ENCODE peak calls at places on chromosomes 2 and 18, in four cellular contexts. One of them, this sample, is unnamed. For H4K20me1, the result is how much of the 10 kb centered on the place peaks cover.

GRCh38 chr2:60549250-60550150 is 4.0 kb downstream of the BCL11A start:
- DNase-seq in endothelial cell of umbilical vein: peak
- DNase-seq in GM12878: no peak
- DNase-seq in K562: no peak
- DNase-seq in this sample: no peak

GRCh38 chr2:71882949-71883472 is 264.7 kb downstream of the CYP26B1 start:
- DNase-seq in K562: peak
- DNase-seq in GM12878: no peak
- DNase-seq in endothelial cell of umbilical vein: peak
- DNase-seq in this sample: peak

GRCh38 chr2:193520709-193521458 is 1326.2 kb upstream of the TMEFF2 start:
- DNase-seq in K562: no peak
- DNase-seq in GM12878: no peak
- DNase-seq in endothelial cell of umbilical vein: no peak
- DNase-seq in this sample: no peak

GRCh38 chr2:112588611-112589045 is 4.2 kb downstream of the CHCHD5 start:
- DNase-seq in K562: no peak
- DNase-seq in endothelial cell of umbilical vein: no peak
- DNase-seq in GM12878: no peak
- DNase-seq in this sample: no peak

GRCh38 chr18:68244786-68245185 is 470.1 kb downstream of the TMX3 start:
- DNase-seq in GM12878: no peak
- DNase-seq in endothelial cell of umbilical vein: no peak
- DNase-seq in K562: no peak
- DNase-seq in this sample: no peak

GRCh38 chr2:20623741-20624155 is 27.1 kb downstream of the HS1BP3 start:
- DNase-seq in K562: no peak
- DNase-seq in GM12878: no peak
- DNase-seq in endothelial cell of umbilical vein: no peak
- DNase-seq in this sample: no peak

GRCh38 chr2:47225061-47225783 is 70.1 kb upstream of the STPG4 start:
- DNase-seq in GM12878: no peak
- DNase-seq in endothelial cell of umbilical vein: peak
- DNase-seq in K562: peak
- DNase-seq in this sample: peak

GRCh38 chr2:96916156-96917007 is 46.5 kb upstream of the SEMA4C start:
- DNase-seq in K562: no peak
- DNase-seq in endothelial cell of umbilical vein: no peak
- DNase-seq in GM12878: no peak
- DNase-seq in this sample: no peak

GRCh38 chr18:58288922-58289797 is 245.1 kb downstream of the NEDD4L start:
- DNase-seq in GM12878: no peak
- DNase-seq in endothelial cell of umbilical vein: peak
- DNase-seq in K562: no peak
- DNase-seq in this sample: no peak

GRCh38 chr18:13376298-13376840 is 157.8 kb downstream of the LDLRAD4 start:
- DNase-seq in K562: no peak
- DNase-seq in GM12878: no peak
- DNase-seq in endothelial cell of umbilical vein: no peak
- DNase-seq in this sample: no peak

GRCh38 chr2:190404487-190404886 is 3.7 kb upstream of the MFSD6 start:
- DNase-seq in endothelial cell of umbilical vein: no peak
- DNase-seq in GM12878: no peak
- DNase-seq in K562: peak
- DNase-seq in this sample: no peak

GRCh38 chr2:98806266-98806697 is 75.3 kb upstream of the MGAT4A start:
- DNase-seq in GM12878: no peak
- DNase-seq in endothelial cell of umbilical vein: peak
- DNase-seq in K562: no peak
- DNase-seq in this sample: no peak

GRCh38 chr2:120108049-120108448 is 95.2 kb downstream of the EPB41L5 start:
- DNase-seq in GM12878: no peak
- DNase-seq in K562: no peak
- DNase-seq in endothelial cell of umbilical vein: peak
- DNase-seq in this sample: no peak

GRCh38 chr18:48567388-48567787 is 28.6 kb downstream of the CTIF start:
- DNase-seq in K562: no peak
- DNase-seq in GM12878: no peak
- DNase-seq in endothelial cell of umbilical vein: no peak
- DNase-seq in this sample: no peak

GRCh38 chr2:165277295-165277694 is 38.1 kb downstream of the SCN2A start:
- DNase-seq in K562: no peak
- DNase-seq in endothelial cell of umbilical vein: no peak
- DNase-seq in GM12878: no peak
- DNase-seq in this sample: no peak

GRCh38 chr2:42848270-42848669 is 55.9 kb upstream of the HAAO start:
- DNase-seq in endothelial cell of umbilical vein: no peak
- DNase-seq in K562: no peak
- DNase-seq in GM12878: no peak
- DNase-seq in this sample: no peak

GRCh38 chr18:3972291-3972985 is 482.7 kb downstream of the DLGAP1 start:
- DNase-seq in K562: no peak
- DNase-seq in GM12878: no peak
- DNase-seq in endothelial cell of umbilical vein: no peak
- DNase-seq in this sample: no peak

GRCh38 chr2:85134255-85135065 is 1.3 kb downstream of the TCF7L1 start:
- DNase-seq in K562: no peak
- DNase-seq in endothelial cell of umbilical vein: peak
- DNase-seq in GM12878: no peak
- DNase-seq in this sample: no peak

GRCh38 chr18:45753251-45753650 is 29.3 kb downstream of the SLC14A1 start:
- DNase-seq in endothelial cell of umbilical vein: no peak
- DNase-seq in K562: no peak
- DNase-seq in GM12878: no peak
- DNase-seq in this sample: no peak

GRCh38 chr2:179268277-179268935 is 3.8 kb upstream of the SESTD1 start:
- DNase-seq in K562: no peak
- DNase-seq in endothelial cell of umbilical vein: peak
- DNase-seq in GM12878: no peak
- DNase-seq in this sample: peak

GRCh38 chr2:41905597-41906324 is 142.1 kb upstream of the PKDCC start:
- DNase-seq in GM12878: no peak
- DNase-seq in K562: no peak
- DNase-seq in endothelial cell of umbilical vein: no peak
- DNase-seq in this sample: no peak

DNA sequence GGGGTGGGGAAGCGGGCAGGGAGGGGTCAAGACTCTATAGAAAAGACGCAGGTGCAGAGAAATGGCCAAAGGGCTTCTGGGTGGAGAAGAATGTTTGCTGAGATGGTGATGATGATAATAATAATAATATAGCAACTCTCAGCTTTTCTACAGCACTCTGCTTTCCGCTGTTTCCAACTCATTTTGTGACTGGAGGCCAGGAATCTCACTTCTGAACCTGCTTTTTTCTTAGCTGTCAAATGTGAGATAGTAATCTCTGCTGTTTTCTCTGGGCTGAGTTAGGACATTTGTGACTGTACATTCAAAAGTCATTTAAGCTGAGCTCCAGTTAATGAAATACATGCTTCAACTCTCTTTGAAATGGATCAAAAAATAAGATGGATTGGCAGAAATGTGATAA is 58.4 kb downstream of the TNS1 start:
- DNase-seq in endothelial cell of umbilical vein: no peak
- DNase-seq in GM12878: no peak
- DNase-seq in K562: no peak
- DNase-seq in this sample: no peak
- H4K20me1 ChIP-seq in endothelial cell of umbilical vein: under half
- H4K20me1 ChIP-seq in GM12878: under half
- H4K20me1 ChIP-seq in K562: under half
- H4K20me1 ChIP-seq in this sample: under half

GRCh38 chr2:23287250-23287704 is 97.7 kb upstream of the KLHL29 start:
- DNase-seq in GM12878: no peak
- DNase-seq in K562: no peak
- DNase-seq in endothelial cell of umbilical vein: no peak
- DNase-seq in this sample: no peak

GRCh38 chr2:23285076-23285795 is 99.7 kb upstream of the KLHL29 start:
- DNase-seq in K562: no peak
- DNase-seq in endothelial cell of umbilical vein: no peak
- DNase-seq in GM12878: no peak
- DNase-seq in this sample: no peak

GRCh38 chr2:23286031-23286764 is 98.8 kb upstream of the KLHL29 start:
- DNase-seq in endothelial cell of umbilical vein: no peak
- DNase-seq in K562: no peak
- DNase-seq in GM12878: no peak
- DNase-seq in this sample: no peak

GRCh38 chr2:23289671-23290070 is 95.3 kb upstream of the KLHL29 start:
- DNase-seq in GM12878: no peak
- DNase-seq in endothelial cell of umbilical vein: no peak
- DNase-seq in K562: no peak
- DNase-seq in this sample: no peak

DNA sequence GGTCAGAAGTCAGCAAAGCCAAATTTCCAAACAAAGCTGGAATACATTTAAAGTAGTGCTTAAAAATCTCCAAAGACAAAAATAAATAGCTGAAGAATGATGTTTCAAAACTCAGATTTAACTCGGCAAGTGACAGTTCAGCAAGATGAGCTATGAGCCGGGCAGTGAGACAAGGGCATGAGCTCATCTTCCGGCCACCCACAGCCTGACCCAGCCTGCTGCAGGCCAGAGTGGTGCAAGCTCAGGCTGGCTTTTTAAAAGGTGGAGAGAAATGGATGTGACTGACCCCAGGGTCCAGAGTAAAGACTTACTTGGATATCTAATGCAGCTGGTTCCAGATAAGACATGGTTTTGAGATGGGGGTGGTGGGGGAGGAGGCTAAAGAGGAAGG is 98.2 kb upstream of the KLHL29 start:
- DNase-seq in GM12878: no peak
- DNase-seq in endothelial cell of umbilical vein: no peak
- DNase-seq in K562: no peak
- DNase-seq in this sample: no peak
- TF ChIP-seq MYC in GM12878: no peak
- TF ChIP-seq MYC in endothelial cell of umbilical vein: no peak
- TF ChIP-seq MYC in K562: no peak
- TF ChIP-seq MYC in this sample: no peak

GRCh38 chr2:45923701-45924100 is 272.2 kb downstream of the PRKCE start:
- DNase-seq in endothelial cell of umbilical vein: no peak
- DNase-seq in K562: no peak
- DNase-seq in GM12878: no peak
- DNase-seq in this sample: no peak

GRCh38 chr2:45919711-45920111 is 268.2 kb downstream of the PRKCE start:
- DNase-seq in endothelial cell of umbilical vein: no peak
- DNase-seq in K562: no peak
- DNase-seq in GM12878: no peak
- DNase-seq in this sample: no peak

GRCh38 chr2:45921921-45922320 is 270.4 kb downstream of the PRKCE start:
- DNase-seq in GM12878: no peak
- DNase-seq in K562: no peak
- DNase-seq in endothelial cell of umbilical vein: no peak
- DNase-seq in this sample: no peak

GRCh38 chr2:45925636-45926350 is 274.3 kb downstream of the PRKCE start:
- DNase-seq in K562: no peak
- DNase-seq in GM12878: no peak
- DNase-seq in endothelial cell of umbilical vein: no peak
- DNase-seq in this sample: no peak

DNA sequence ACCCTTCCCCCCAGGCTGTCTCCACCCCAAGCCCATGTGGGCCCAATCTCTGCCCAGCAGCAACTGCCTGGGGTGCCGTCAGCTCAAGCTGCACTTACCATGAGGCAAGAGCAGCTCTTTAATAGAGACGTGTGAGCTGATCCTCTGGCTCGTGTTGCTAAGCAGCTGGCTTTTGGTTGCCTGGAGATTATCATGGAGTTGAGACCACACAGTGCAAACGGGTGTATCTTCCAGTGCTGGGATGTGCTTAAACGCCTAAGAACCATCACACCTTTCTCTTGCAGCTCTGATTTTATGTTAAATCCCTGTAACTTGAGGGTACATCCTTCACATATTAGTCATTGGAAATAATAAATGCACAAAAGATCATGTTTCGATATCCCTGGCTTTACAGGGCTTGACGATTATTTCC is 271.1 kb downstream of the PRKCE start:
- DNase-seq in GM12878: no peak
- DNase-seq in K562: no peak
- DNase-seq in endothelial cell of umbilical vein: no peak
- DNase-seq in this sample: no peak
- H4K20me1 ChIP-seq in GM12878: under half
- H4K20me1 ChIP-seq in K562: under half
- H4K20me1 ChIP-seq in endothelial cell of umbilical vein: under half
- H4K20me1 ChIP-seq in this sample: under half

GRCh38 chr2:141201161-141201560 is 929.7 kb downstream of the LRP1B start:
- DNase-seq in endothelial cell of umbilical vein: no peak
- DNase-seq in GM12878: no peak
- DNase-seq in K562: no peak
- DNase-seq in this sample: no peak

GRCh38 chr2:141195087-141195486 is 935.7 kb downstream of the LRP1B start:
- DNase-seq in endothelial cell of umbilical vein: no peak
- DNase-seq in K562: no peak
- DNase-seq in GM12878: no peak
- DNase-seq in this sample: no peak

GRCh38 chr2:141200191-141200590 is 930.6 kb downstream of the LRP1B start:
- DNase-seq in GM12878: no peak
- DNase-seq in K562: no peak
- DNase-seq in endothelial cell of umbilical vein: no peak
- DNase-seq in this sample: no peak

GRCh38 chr2:141199711-141200110 is 931.1 kb downstream of the LRP1B start:
- DNase-seq in K562: no peak
- DNase-seq in GM12878: no peak
- DNase-seq in endothelial cell of umbilical vein: no peak
- DNase-seq in this sample: no peak
- TF ChIP-seq MYC in K562: no peak
- TF ChIP-seq MYC in GM12878: no peak
- TF ChIP-seq MYC in endothelial cell of umbilical vein: no peak
- TF ChIP-seq MYC in this sample: no peak